ENCODE peak calls at places on chromosomes 6 and 20, in four cellular contexts. M is dorsolateral prefrontal cortex, W is BJ, J is uterus. T is an unnamed sample.

GRCh38 chr6:26003102-26003694 is 40.6 kb downstream of the TRIM38 start:
- DNase-seq in J (peak), M (no peak), W (no peak), T (no peak)

GRCh38 chr6:109473120-109473519 is 9.9 kb downstream of the ZBTB24 start:
- DNase-seq in J (no peak), M (no peak), W (no peak), T (no peak)

GRCh38 chr20:33992145-33992922 is 1.4 kb upstream of the RALY start:
- DNase-seq in W (no peak), M (no peak), J (no peak), T (no peak)

GRCh38 chr6:35058827-35059522 is 82.2 kb downstream of the TCP11 start:
- DNase-seq in W (no peak), J (no peak), M (no peak), T (no peak)

GRCh38 chr20:14210146-14210545 is 127.3 kb downstream of the FLRT3 start:
- DNase-seq in J (no peak), W (no peak), M (no peak), T (no peak)

GRCh38 chr20:64279826-64280459 is 24.4 kb downstream of the PCMTD2 start:
- DNase-seq in W (no peak), M (no peak), J (no peak), T (no peak)

GRCh38 chr6:122726649-122727048 is 52.9 kb upstream of the FABP7 start:
- DNase-seq in W (no peak), M (no peak), J (no peak), T (no peak)

GRCh38 chr6:101011165-101011564 is 130.0 kb upstream of the ASCC3 start:
- DNase-seq in M (no peak), J (no peak), W (no peak), T (no peak)

GRCh38 chr20:62356948-62357667 is 10.0 kb downstream of the LAMA5 start:
- DNase-seq in J (peak), M (no peak), W (no peak), T (no peak)

GRCh38 chr20:17938889-17939619 is 29.5 kb downstream of the SNX5 start:
- DNase-seq in W (no peak), M (peak), J (peak), T (no peak)

GRCh38 chr20:5786930-5787826 is 37.0 kb downstream of the SHLD1 start:
- DNase-seq in J (peak), M (no peak), W (no peak), T (no peak)

GRCh38 chr6:154370545-154370944 is 13.9 kb upstream of the IPCEF1 start:
- DNase-seq in M (no peak), J (no peak), W (peak), T (peak)

GRCh38 chr6:3766219-3766618 is 14.7 kb upstream of the PXDC1 start:
- DNase-seq in M (no peak), W (peak), J (no peak), T (no peak)

GRCh38 chr20:43959079-43959919 is 44.6 kb downstream of the TOX2 start:
- DNase-seq in M (peak), W (no peak), J (no peak), T (peak)

GRCh38 chr6:109362102-109362884 is 20.0 kb downstream of the CD164 start:
- DNase-seq in W (no peak), M (no peak), J (no peak), T (no peak)

GRCh38 chr20:56504373-56505005 is 20.1 kb upstream of the FAM209A start:
- DNase-seq in W (no peak), M (no peak), J (no peak), T (no peak)

GRCh38 chr20:44475372-44475693 is 341 bp upstream of the TTPAL start:
- DNase-seq in W (no peak), J (no peak), M (no peak), T (no peak)

GRCh38 chr20:51193066-51193772 is 170.3 kb upstream of the KCNG1 start:
- DNase-seq in W (no peak), J (no peak), M (no peak), T (no peak)

GRCh38 chr20:9626357-9626756 is 112.0 kb downstream of the LAMP5 start:
- DNase-seq in J (no peak), M (no peak), W (no peak), T (no peak)

GRCh38 chr6:130829333-130829910 is 2.2 kb downstream of the SMLR1 start:
- DNase-seq in W (no peak), J (no peak), M (no peak), T (no peak)
- H3K4me3 ChIP-seq in W (no peak), J (no peak), M (no peak), T (no peak)

GRCh38 chr6:27174958-27175357 is 72.5 kb upstream of the PRSS16 start:
- DNase-seq in J (no peak), M (no peak), W (no peak), T (no peak)

GRCh38 chr6:27178860-27179259 is 68.6 kb upstream of the PRSS16 start:
- DNase-seq in W (no peak), J (no peak), M (no peak), T (no peak)

GRCh38 chr6:27176096-27176495 is 71.4 kb upstream of the PRSS16 start:
- DNase-seq in J (no peak), W (peak), M (no peak), T (no peak)

GRCh38 chr6:27177454-27178000 is 70.0 kb upstream of the PRSS16 start:
- DNase-seq in J (peak), W (peak), M (peak), T (peak)

DNA sequence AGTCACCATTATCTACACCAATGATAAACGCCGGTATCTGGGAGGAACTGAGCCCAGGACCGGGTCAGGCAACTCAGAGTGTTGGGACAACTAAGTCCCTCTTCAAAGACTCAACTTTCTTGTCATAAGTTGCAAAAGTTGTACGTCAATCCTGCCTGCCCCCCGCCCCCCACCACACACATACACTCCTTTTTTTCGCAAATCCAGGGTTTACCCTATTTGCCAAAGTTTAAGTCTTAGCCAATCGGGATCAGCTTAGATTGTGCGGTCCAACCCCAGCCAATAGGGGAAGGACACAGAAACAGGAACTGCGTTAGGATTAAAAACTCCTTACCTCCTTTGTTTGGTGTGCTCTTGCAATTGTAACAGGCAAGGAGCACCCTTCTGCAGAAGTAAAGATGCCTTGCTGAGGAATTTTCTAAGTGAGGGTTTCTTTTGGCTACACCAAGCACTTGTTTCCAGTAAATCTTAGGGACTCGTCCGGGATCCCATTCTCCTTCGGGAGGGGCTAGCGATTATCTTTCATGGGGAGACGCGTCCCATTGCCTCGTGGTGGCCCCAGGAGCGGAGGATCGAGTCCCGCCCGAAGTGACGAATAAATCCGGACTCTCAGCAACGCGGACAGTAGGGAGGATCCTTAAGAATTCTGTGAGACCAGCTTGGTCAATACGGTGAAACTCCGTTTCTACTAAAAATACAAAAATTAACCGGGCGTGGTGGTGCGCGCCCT is 69.3 kb upstream of the PRSS16 start:
- DNase-seq in M (no peak), J (peak), W (peak), T (no peak)
- TF ChIP-seq CTCF in M (no peak), J (no peak), W (no peak), T (no peak)

GRCh38 chr6:11241154-11241792 is 8.8 kb upstream of the NEDD9 start:
- DNase-seq in W (no peak), J (no peak), M (no peak), T (no peak)
- H3K4me3 ChIP-seq in W (no peak), J (no peak), M (no peak), T (no peak)

GRCh38 chr6:39452746-39453145 is 130.2 kb upstream of the KCNK16 start:
- DNase-seq in J (no peak), W (no peak), M (no peak), T (no peak)

GRCh38 chr6:39452306-39452705 is 129.8 kb upstream of the KCNK16 start:
- DNase-seq in J (no peak), W (peak), M (no peak), T (no peak)

GRCh38 chr6:39453956-39454524 is 131.5 kb upstream of the KCNK16 start:
- DNase-seq in M (no peak), W (no peak), J (no peak), T (no peak)

GRCh38 chr6:39453236-39453635 is 130.7 kb upstream of the KCNK16 start:
- DNase-seq in J (no peak), M (no peak), W (no peak), T (no peak)

DNA sequence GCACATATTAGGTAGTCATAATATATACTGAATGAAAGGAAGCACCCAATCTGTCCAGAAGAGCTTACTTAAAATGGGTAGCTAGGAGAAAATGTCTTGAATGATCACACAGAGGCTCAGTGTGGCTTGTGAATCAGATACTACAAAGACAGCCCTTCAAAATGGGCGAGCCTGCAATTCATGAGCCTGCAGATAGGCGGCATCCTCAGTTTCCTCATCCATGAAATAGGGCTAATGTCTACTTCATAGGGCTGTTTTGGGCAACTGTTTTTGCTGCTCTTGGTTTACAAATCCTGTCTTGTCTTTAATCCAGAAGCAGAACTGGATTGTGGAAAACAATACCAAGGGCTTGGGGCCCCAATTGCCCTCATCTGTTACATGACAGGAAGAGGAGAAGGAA is 129.3 kb upstream of the KCNK16 start:
- DNase-seq in M (no peak), W (no peak), J (no peak), T (no peak)
- TF ChIP-seq CTCF in M (no peak), W (peak), J (no peak), T (peak)

DNA sequence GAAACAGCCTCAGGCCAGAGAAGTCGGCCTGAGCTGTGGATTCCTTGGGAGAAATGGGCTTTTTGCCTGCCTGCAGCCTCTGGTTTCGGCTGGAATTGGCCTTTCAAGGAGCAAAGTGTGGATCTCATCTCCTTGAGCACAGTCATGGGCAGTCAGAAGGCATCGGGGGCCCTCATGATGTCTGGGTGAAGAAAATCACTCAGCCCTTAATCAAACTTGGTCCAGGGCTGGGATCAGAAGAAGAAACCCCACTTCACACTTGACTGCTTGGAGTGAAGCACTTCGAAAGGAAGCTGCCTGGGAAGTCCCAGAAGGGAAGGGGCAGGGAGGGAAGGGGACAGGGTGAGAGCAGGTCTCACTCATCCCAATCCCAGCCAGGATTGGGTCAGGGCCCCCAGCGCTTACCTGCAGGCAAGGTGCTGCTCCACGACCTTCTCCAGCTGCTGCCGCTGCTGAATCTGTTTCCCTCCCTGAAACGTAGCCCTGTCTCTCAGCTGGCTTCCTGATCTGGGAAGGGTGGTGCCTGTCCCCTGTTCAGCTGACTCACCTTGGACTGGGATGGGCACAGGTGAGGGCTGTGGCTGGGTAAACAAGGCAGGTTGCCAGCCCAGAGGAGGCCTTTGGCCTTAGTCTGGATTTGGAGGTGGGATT is at the start of gene SDCBP2:
- DNase-seq in M (no peak), J (no peak), W (no peak), T (peak)
- H3K4me3 ChIP-seq in M (no peak), J (no peak), W (no peak), T (no peak)

GRCh38 chr6:156954781-156955180 is 177.6 kb downstream of the ARID1B start:
- DNase-seq in J (no peak), M (no peak), W (no peak), T (no peak)

GRCh38 chr6:156954191-156954590 is 177.0 kb downstream of the ARID1B start:
- DNase-seq in J (no peak), W (no peak), M (no peak), T (no peak)

GRCh38 chr6:156952401-156952800 is 175.2 kb downstream of the ARID1B start:
- DNase-seq in W (no peak), M (no peak), J (no peak), T (no peak)

GRCh38 chr6:156953125-156953477 is 175.9 kb downstream of the ARID1B start:
- DNase-seq in M (no peak), W (no peak), J (no peak), T (no peak)

DNA sequence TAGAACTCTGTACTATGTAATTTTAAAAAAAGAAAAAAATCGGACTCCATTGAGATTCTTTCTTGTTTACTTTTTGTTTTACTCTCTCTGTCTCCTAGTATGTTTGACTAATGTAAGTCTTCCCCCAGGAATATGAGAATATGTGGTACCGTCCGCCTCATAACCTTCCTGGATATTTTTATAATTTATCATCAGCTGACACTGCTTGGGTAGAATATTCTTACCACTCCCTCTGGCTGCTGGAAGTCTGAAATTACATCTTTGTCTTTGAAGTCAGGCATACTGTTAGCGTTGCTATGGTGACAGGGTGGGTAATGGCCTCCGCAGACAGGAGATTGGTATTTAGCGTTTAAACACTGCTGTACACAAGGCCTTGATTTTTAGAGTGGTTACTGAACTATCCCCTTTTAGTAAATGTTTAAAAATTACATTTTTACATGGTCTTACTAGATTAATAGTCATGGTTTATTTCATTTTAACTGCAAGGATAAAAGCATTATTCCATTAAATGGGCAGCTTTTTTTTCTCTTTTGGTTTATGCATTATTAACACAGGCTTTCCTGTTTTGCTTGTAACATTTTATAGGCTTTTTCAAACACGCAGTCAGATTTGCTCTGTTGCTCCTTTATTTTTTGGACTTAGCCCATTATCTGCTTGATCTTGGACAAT is 176.4 kb downstream of the ARID1B start:
- DNase-seq in M (no peak), J (peak), W (peak), T (peak)
- TF ChIP-seq CTCF in M (peak), J (peak), W (peak), T (peak)

DNA sequence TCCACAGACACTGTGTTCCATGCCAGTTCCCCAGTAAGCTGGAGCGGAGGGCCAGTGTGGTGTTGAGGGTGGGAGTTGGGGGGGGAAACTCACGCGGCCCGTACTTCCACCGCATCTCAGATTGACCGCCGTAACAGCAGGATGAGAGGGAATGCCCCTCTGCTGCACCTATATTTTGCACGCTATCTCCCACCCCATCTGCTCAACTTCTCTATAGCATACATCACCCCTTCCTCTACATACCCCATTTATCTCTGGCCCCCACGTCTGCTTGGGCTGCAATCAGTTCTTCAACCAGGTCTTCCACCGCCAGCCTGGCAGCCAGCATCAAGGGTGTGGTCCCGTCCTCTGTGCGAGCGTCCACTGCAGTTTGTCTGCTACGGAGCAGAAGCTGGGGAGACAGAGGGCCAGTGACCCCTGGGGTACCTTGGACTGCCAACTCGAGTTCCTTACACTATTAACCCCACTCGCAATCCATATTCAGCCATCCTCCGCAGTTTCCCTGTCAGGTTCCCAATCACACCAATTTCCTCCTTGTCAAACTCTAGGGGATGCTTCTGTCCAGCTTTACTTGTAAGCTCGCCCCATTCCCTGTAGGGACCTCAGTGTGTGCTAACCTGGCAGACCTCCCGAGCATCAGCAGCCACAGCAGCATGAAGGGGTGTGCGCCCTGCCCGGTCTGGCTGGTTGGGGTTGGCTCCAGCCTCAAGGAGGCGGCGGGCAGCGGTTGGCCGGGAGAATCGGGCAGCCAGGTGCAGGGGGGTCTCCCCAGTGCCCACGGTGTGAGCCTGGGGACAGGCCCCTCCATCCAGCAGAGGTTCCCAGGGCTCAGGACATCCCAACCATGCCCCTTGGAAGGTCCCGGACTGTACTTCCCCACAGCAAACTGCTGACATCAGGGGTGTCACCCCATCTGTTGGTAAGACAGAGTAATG is 4.5 kb upstream of the GPSM3 start:
- DNase-seq in W (no peak), J (peak), M (peak), T (no peak)
- H3K4me3 ChIP-seq in W (peak), J (peak), M (peak), T (peak)

GRCh38 chr6:151661509-151661908 is 146.0 kb upstream of the ESR1 start:
- DNase-seq in W (no peak), M (no peak), J (no peak), T (no peak)

GRCh38 chr6:151659212-151659611 is 148.3 kb upstream of the ESR1 start:
- DNase-seq in W (no peak), J (no peak), M (no peak), T (no peak)

GRCh38 chr6:151664390-151664789 is 143.1 kb upstream of the ESR1 start:
- DNase-seq in J (no peak), W (no peak), M (no peak), T (no peak)

GRCh38 chr6:151663559-151663958 is 143.9 kb upstream of the ESR1 start:
- DNase-seq in W (no peak), M (no peak), J (no peak), T (no peak)

GRCh38 chr6:151661928-151662327 is 145.6 kb upstream of the ESR1 start:
- DNase-seq in W (no peak), M (no peak), J (no peak), T (no peak)
- TF ChIP-seq CTCF in W (peak), M (no peak), J (no peak), T (peak)

GRCh38 chr20:35196313-35196712 is 24.4 kb downstream of the PROCR start:
- DNase-seq in W (no peak), J (no peak), M (no peak), T (no peak)

GRCh38 chr20:35200255-35200654 is 26.2 kb upstream of the MMP24 start:
- DNase-seq in M (no peak), W (peak), J (no peak), T (no peak)

GRCh38 chr20:35199696-35200095 is 26.8 kb upstream of the MMP24 start:
- DNase-seq in M (no peak), W (no peak), J (no peak), T (no peak)
- H3K4me3 ChIP-seq in M (no peak), W (no peak), J (no peak), T (no peak)

T was measured in LNCaP clone FGC.